ENCODE peak calls at places on chromosomes 16 and 17, in eight cellular contexts. One of them, this sample, is unnamed.

GRCh38 chr17:50210249-50211225 is 9.1 kb upstream of the COL1A1 start:
- DNase-seq in left colon: peak; percentile 48
- DNase-seq in Peyer's patch: peak; percentile 73
- DNase-seq in astrocyte: peak; percentile 98
- DNase-seq in fibroblast of lung: peak; percentile 99
- DNase-seq in GM12865: no peak
- DNase-seq in sciatic nerve: peak; percentile 79
- DNase-seq in BE2C: peak; percentile 89
- DNase-seq in this sample: no peak

GRCh38 chr16:55505333-55506015 is 3.4 kb upstream of the LPCAT2 start:
- DNase-seq in left colon: no peak
- DNase-seq in Peyer's patch: no peak
- DNase-seq in astrocyte: no peak
- DNase-seq in fibroblast of lung: no peak
- DNase-seq in GM12865: no peak
- DNase-seq in sciatic nerve: no peak
- DNase-seq in BE2C: no peak
- DNase-seq in this sample: no peak

GRCh38 chr17:82236142-82236971 is 7.5 kb downstream of the SLC16A3 start:
- DNase-seq in left colon: peak; percentile 72
- DNase-seq in Peyer's patch: peak; percentile 86
- DNase-seq in astrocyte: no peak
- DNase-seq in fibroblast of lung: peak; percentile 40
- DNase-seq in GM12865: peak; percentile 62
- DNase-seq in sciatic nerve: peak; percentile 83
- DNase-seq in BE2C: peak; percentile 86
- DNase-seq in this sample: no peak

GRCh38 chr16:72467157-72467759 is 295.3 kb upstream of the PMFBP1 start:
- DNase-seq in left colon: no peak
- DNase-seq in Peyer's patch: no peak
- DNase-seq in astrocyte: no peak
- DNase-seq in fibroblast of lung: peak; percentile 58
- DNase-seq in GM12865: peak; percentile 61
- DNase-seq in sciatic nerve: no peak
- DNase-seq in BE2C: peak; percentile 42
- DNase-seq in this sample: no peak

GRCh38 chr17:55668581-55668980 is 54.1 kb downstream of the TMEM100 start:
- DNase-seq in left colon: no peak
- DNase-seq in Peyer's patch: no peak
- DNase-seq in astrocyte: no peak
- DNase-seq in fibroblast of lung: no peak
- DNase-seq in GM12865: no peak
- DNase-seq in sciatic nerve: no peak
- DNase-seq in BE2C: no peak
- DNase-seq in this sample: no peak

GRCh38 chr17:82602487-82602886 is 45.8 kb downstream of the WDR45B start:
- DNase-seq in left colon: no peak
- DNase-seq in Peyer's patch: no peak
- DNase-seq in astrocyte: no peak
- DNase-seq in fibroblast of lung: no peak
- DNase-seq in GM12865: no peak
- DNase-seq in sciatic nerve: no peak
- DNase-seq in BE2C: no peak
- DNase-seq in this sample: no peak

GRCh38 chr17:1626333-1626732 is 2.3 kb downstream of the SLC43A2 start:
- DNase-seq in left colon: no peak
- DNase-seq in Peyer's patch: no peak
- DNase-seq in astrocyte: no peak
- DNase-seq in fibroblast of lung: no peak
- DNase-seq in GM12865: no peak
- DNase-seq in sciatic nerve: no peak
- DNase-seq in BE2C: no peak
- DNase-seq in this sample: no peak

GRCh38 chr17:33874617-33875060 is 380.4 kb upstream of the CCL2 start:
- DNase-seq in left colon: peak; percentile 5
- DNase-seq in Peyer's patch: no peak
- DNase-seq in astrocyte: no peak
- DNase-seq in fibroblast of lung: no peak
- DNase-seq in GM12865: no peak
- DNase-seq in sciatic nerve: no peak
- DNase-seq in BE2C: peak; percentile 37
- DNase-seq in this sample: no peak

GRCh38 chr17:50565559-50566350 is 5.2 kb downstream of the CACNA1G start:
- DNase-seq in left colon: no peak
- DNase-seq in Peyer's patch: no peak
- DNase-seq in astrocyte: no peak
- DNase-seq in fibroblast of lung: no peak
- DNase-seq in GM12865: peak; percentile 34
- DNase-seq in sciatic nerve: no peak
- DNase-seq in BE2C: no peak
- DNase-seq in this sample: peak; percentile 59

GRCh38 chr17:6753565-6753964 is 2.3 kb upstream of the XAF1 start:
- DNase-seq in left colon: no peak
- DNase-seq in Peyer's patch: no peak
- DNase-seq in astrocyte: peak; percentile 4
- DNase-seq in fibroblast of lung: peak; percentile 19
- DNase-seq in GM12865: no peak
- DNase-seq in sciatic nerve: no peak
- DNase-seq in BE2C: no peak
- DNase-seq in this sample: no peak

GRCh38 chr17:8089728-8090127 is 2.2 kb upstream of the ALOX12B start:
- DNase-seq in left colon: no peak
- DNase-seq in Peyer's patch: no peak
- DNase-seq in astrocyte: no peak
- DNase-seq in fibroblast of lung: no peak
- DNase-seq in GM12865: no peak
- DNase-seq in sciatic nerve: no peak
- DNase-seq in BE2C: no peak
- DNase-seq in this sample: no peak

GRCh38 chr16:85485379-85485778 is 127.7 kb upstream of the GSE1 start:
- DNase-seq in left colon: no peak
- DNase-seq in Peyer's patch: no peak
- DNase-seq in astrocyte: no peak
- DNase-seq in fibroblast of lung: no peak
- DNase-seq in GM12865: no peak
- DNase-seq in sciatic nerve: no peak
- DNase-seq in BE2C: no peak
- DNase-seq in this sample: peak; percentile 92

GRCh38 chr16:57801856-57802634 is at the start of gene KIFC3:
- DNase-seq in left colon: peak; percentile 76
- DNase-seq in Peyer's patch: peak; percentile 88
- DNase-seq in astrocyte: peak; percentile 65
- DNase-seq in fibroblast of lung: peak; percentile 78
- DNase-seq in GM12865: peak; percentile 43
- DNase-seq in sciatic nerve: peak; percentile 93
- DNase-seq in BE2C: peak; percentile 85
- DNase-seq in this sample: peak; percentile 79